ENCODE peak calls at places on chromosomes 4 and X, in ten cellular contexts. E, X, R, U, V, P, A, F, J and B are unnamed samples.

GRCh38 chrX:43655961-43656494 is at the start of gene MAOA:
- DNase-seq in U (peak), F (no peak), A (peak), P (peak), J (peak), V (peak), E (no peak), X (peak), R (peak), B (peak)

GRCh38 chr4:141730805-141731204 is 94.4 kb downstream of the IL15 start:
- DNase-seq in V (no peak), X (no peak), E (no peak), F (no peak), A (no peak), R (no peak), U (peak), P (no peak), J (no peak), B (no peak)

GRCh38 chr4:13160906-13161305 is 323.2 kb downstream of the RAB28 start:
- DNase-seq in A (no peak), R (no peak), U (peak), J (no peak), F (no peak), X (no peak), E (no peak), P (no peak), V (no peak), B (no peak)

GRCh38 chrX:41621236-41621651 is 67.5 kb upstream of the GPR34 start:
- DNase-seq in A (no peak), U (peak), E (no peak), R (no peak), V (peak), J (no peak), F (no peak), P (no peak), X (no peak), B (no peak)

GRCh38 chr4:168630445-168631187 is 133.8 kb downstream of the PALLD start:
- DNase-seq in P (no peak), J (no peak), X (no peak), V (peak), E (no peak), A (no peak), F (no peak), U (peak), R (no peak), B (peak)

GRCh38 chr4:41067369-41067768 is 147.0 kb downstream of the APBB2 start:
- DNase-seq in A (no peak), P (no peak), X (no peak), F (no peak), J (no peak), E (no peak), U (peak), V (no peak), R (no peak), B (no peak)

GRCh38 chrX:48003367-48003757 is 427 bp downstream of the ZNF182 start:
- DNase-seq in P (peak), X (no peak), R (no peak), U (no peak), E (no peak), J (no peak), A (no peak), F (no peak), V (no peak), B (no peak)

GRCh38 chr4:78534286-78534955 is 17.1 kb upstream of the ANXA3 start:
- DNase-seq in A (no peak), R (no peak), U (no peak), P (no peak), J (no peak), F (no peak), V (no peak), X (no peak), E (no peak), B (no peak)

GRCh38 chr4:72430050-72430449 is 139.0 kb downstream of the ADAMTS3 start:
- DNase-seq in E (no peak), U (peak), P (no peak), R (no peak), F (no peak), X (no peak), V (no peak), A (no peak), J (no peak), B (peak)

GRCh38 chr4:42501624-42502401 is 104.5 kb downstream of the SHISA3 start:
- DNase-seq in X (no peak), U (peak), R (no peak), V (no peak), P (no peak), E (no peak), F (no peak), J (no peak), A (no peak), B (peak)

GRCh38 chr4:3353747-3354454 is 61.1 kb downstream of the RGS12 start:
- DNase-seq in J (no peak), V (peak), R (no peak), E (no peak), U (no peak), X (no peak), A (no peak), F (no peak), P (no peak), B (no peak)

GRCh38 chr4:26171953-26172352 is 148.9 kb upstream of the RBPJ start:
- DNase-seq in E (no peak), X (no peak), P (no peak), R (no peak), V (peak), F (no peak), J (no peak), U (peak), A (no peak), B (peak)

GRCh38 chr4:8090312-8090711 is 68.3 kb downstream of the ABLIM2 start:
- DNase-seq in U (peak), R (no peak), J (no peak), X (no peak), V (peak), F (no peak), A (no peak), E (no peak), P (no peak), B (peak)

GRCh38 chr4:20840648-20841190 is 140.5 kb downstream of the PACRGL start:
- DNase-seq in E (no peak), U (peak), A (no peak), R (no peak), P (no peak), J (no peak), F (no peak), X (no peak), V (peak), B (no peak)

GRCh38 chrX:16075087-16075486 is 48.3 kb upstream of the GRPR start:
- DNase-seq in F (no peak), V (no peak), P (no peak), E (no peak), U (peak), X (no peak), J (no peak), R (no peak), A (no peak), B (no peak)

GRCh38 chr4:82748176-82748575 is 50.4 kb downstream of the SCD5 start:
- DNase-seq in X (no peak), J (peak), F (no peak), A (no peak), E (no peak), P (no peak), U (no peak), R (no peak), V (no peak), B (no peak)

GRCh38 chr4:78331186-78331585 is 220.4 kb upstream of the ANXA3 start:
- DNase-seq in F (no peak), E (no peak), R (no peak), X (no peak), A (no peak), U (no peak), J (no peak), V (no peak), P (no peak), B (no peak)

GRCh38 chr4:165308606-165309005 is 18.9 kb upstream of the MSMO1 start:
- DNase-seq in E (no peak), J (no peak), V (no peak), P (no peak), X (no peak), A (no peak), F (no peak), R (no peak), U (no peak), B (no peak)

GRCh38 chrX:13487731-13488505 is 81.5 kb upstream of the EGFL6 start:
- DNase-seq in R (no peak), F (peak), U (peak), V (peak), X (no peak), P (peak), E (no peak), A (no peak), J (no peak), B (peak)

GRCh38 chr4:186765673-186766546 is 42.3 kb upstream of the FAT1 start:
- DNase-seq in U (no peak), P (no peak), E (no peak), V (no peak), X (no peak), A (no peak), R (no peak), F (no peak), J (no peak), B (no peak)

GRCh38 chrX:120522820-120523219 is 37.9 kb downstream of the CUL4B start:
- DNase-seq in X (no peak), P (no peak), E (no peak), U (no peak), F (no peak), V (no peak), R (no peak), A (no peak), J (no peak), B (no peak)

GRCh38 chrX:110123331-110123782 is 120.4 kb downstream of the TMEM164 start:
- DNase-seq in X (no peak), J (no peak), P (no peak), A (no peak), F (no peak), R (no peak), V (no peak), E (no peak), U (peak), B (no peak)

GRCh38 chr4:184733654-184734524 is at the start of gene CENPU:
- DNase-seq in F (peak), V (peak), A (peak), U (peak), E (peak), P (peak), J (peak), R (peak), X (peak), B (peak)

GRCh38 chrX:133749370-133749769 is 236.0 kb downstream of the GPC3 start:
- DNase-seq in U (no peak), R (no peak), A (no peak), J (no peak), P (no peak), X (no peak), F (no peak), V (no peak), E (no peak), B (peak)